ENCODE peak calls at places on chromosomes 11 and 22, in eight cellular contexts. U is NCI-H1105, D is ovary, H is fibroblast of mammary gland, P is nephron progenitor cell, I is foreskin fibroblast, R is NCI-H345, Q is heart right ventricle. T is an unnamed sample.

GRCh38 chr11:58772719-58773285 is 41.1 kb upstream of the GLYAT start:
- DNase-seq in Q (no peak), D (no peak), H (no peak), U (no peak), I (no peak), P (no peak), R (no peak), T (no peak)

GRCh38 chr22:50518628-50519027 is 6.8 kb downstream of the SCO2 start:
- DNase-seq in U (no peak), H (no peak), P (no peak), Q (no peak), I (no peak), R (no peak), D (no peak), T (no peak)

GRCh38 chr11:66336234-66337102 is at the start of gene RIN1:
- DNase-seq in P (peak), R (peak), D (peak), H (peak), Q (peak), U (peak), I (peak), T (peak)

GRCh38 chr11:113850188-113850587 is 25.2 kb downstream of the USP28 start:
- DNase-seq in D (no peak), U (no peak), P (no peak), Q (no peak), I (no peak), R (no peak), H (no peak), T (no peak)

GRCh38 chr11:111623527-111624030 is 21.3 kb downstream of the SIK2 start:
- DNase-seq in U (no peak), H (no peak), D (no peak), R (no peak), P (no peak), Q (no peak), I (no peak), T (no peak)

GRCh38 chr11:16346975-16347374 is 9.4 kb downstream of the SOX6 start:
- DNase-seq in D (no peak), R (no peak), U (peak), H (no peak), I (peak), Q (no peak), P (no peak), T (no peak)

GRCh38 chr11:58813693-58814092 is 30.8 kb downstream of the GLYATL2 start:
- DNase-seq in R (no peak), D (no peak), Q (no peak), H (peak), P (no peak), U (no peak), I (no peak), T (no peak)

GRCh38 chr22:45972091-45972867 is 4.7 kb downstream of the WNT7B start:
- DNase-seq in U (no peak), D (no peak), H (no peak), I (no peak), Q (no peak), R (no peak), P (peak), T (no peak)